ENCODE peak calls at places on chromosomes 6 and 20, in eight cellular contexts. F, N, V, W, Q, A, H and Y are unnamed samples. For H3K4me1, the result is how much of the 10 kb centered on the place peaks cover.

GRCh38 chr6:169921853-169922779 is 170.7 kb downstream of the ERMARD start:
- DNase-seq in F (no peak), N (peak), V (no peak), W (no peak), Q (peak), A (peak), H (no peak), Y (no peak)

GRCh38 chr6:39088331-39088730 is 26.7 kb downstream of the SAYSD1 start:
- DNase-seq in F (peak), N (peak), V (no peak), W (no peak), Q (no peak), A (no peak), H (no peak), Y (peak)

GRCh38 chr20:45372646-45373352 is 5.3 kb downstream of the TP53TG5 start:
- DNase-seq in F (no peak), N (no peak), V (peak), W (no peak), Q (no peak), A (peak), H (no peak), Y (no peak)

GRCh38 chr6:108966855-108967755 is 118.9 kb downstream of the ARMC2 start:
- DNase-seq in F (no peak), N (peak), V (peak), W (peak), Q (no peak), A (no peak), H (no peak), Y (no peak)

GRCh38 chr6:19137419-19138035 is 699.6 kb upstream of the ID4 start:
- DNase-seq in F (no peak), N (no peak), V (no peak), W (no peak), Q (no peak), A (no peak), H (no peak), Y (no peak)

GRCh38 chr6:14520536-14520935 is 403.0 kb downstream of the CD83 start:
- DNase-seq in F (no peak), N (no peak), V (no peak), W (no peak), Q (no peak), A (no peak), H (no peak), Y (no peak)

GRCh38 chr6:35415065-35415880 is 36.9 kb upstream of the FANCE start:
- DNase-seq in F (peak), N (peak), V (peak), W (peak), Q (no peak), A (peak), H (peak), Y (peak)

GRCh38 chr6:128598561-128598960 is 78.2 kb upstream of the PTPRK start:
- DNase-seq in F (no peak), N (no peak), V (no peak), W (no peak), Q (no peak), A (no peak), H (no peak), Y (no peak)

DNA sequence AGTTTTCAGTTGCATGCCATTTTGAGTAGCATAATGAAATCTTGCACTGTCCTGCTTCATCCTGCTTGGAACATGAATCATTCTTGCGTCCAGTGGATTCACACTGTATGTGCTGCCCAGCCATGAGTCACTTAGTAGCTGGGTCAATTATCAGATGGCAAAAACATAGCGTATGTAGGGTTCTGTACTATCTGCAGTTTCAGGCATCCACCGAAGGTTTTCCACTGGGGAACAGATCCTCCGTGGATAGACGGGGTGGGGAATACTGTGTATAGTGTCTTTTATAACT is 61.4 kb downstream of the IL22RA2 start:
- DNase-seq in F (no peak), N (no peak), V (no peak), W (no peak), Q (no peak), A (no peak), H (no peak), Y (no peak)
- TF ChIP-seq EP300 in F (no peak), N (no peak), V (no peak), W (no peak), Q (no peak), A (no peak), H (no peak), Y (no peak)

GRCh38 chr6:33428891-33429744 is 9.3 kb downstream of the SYNGAP1 start:
- DNase-seq in F (no peak), N (no peak), V (no peak), W (no peak), Q (no peak), A (no peak), H (no peak), Y (no peak)
- H3K27ac ChIP-seq in F (peak), N (no peak), V (peak), W (peak), Q (peak), A (peak), H (peak), Y (peak)

GRCh38 chr6:90083891-90084290 is 189.6 kb downstream of the GJA10 start:
- DNase-seq in F (no peak), N (no peak), V (no peak), W (no peak), Q (no peak), A (no peak), H (no peak), Y (no peak)

GRCh38 chr6:90082847-90083246 is 188.6 kb downstream of the GJA10 start:
- DNase-seq in F (no peak), N (no peak), V (no peak), W (no peak), Q (no peak), A (no peak), H (no peak), Y (no peak)

GRCh38 chr6:90078513-90079289 is 184.4 kb downstream of the GJA10 start:
- DNase-seq in F (no peak), N (no peak), V (no peak), W (no peak), Q (no peak), A (no peak), H (no peak), Y (no peak)

GRCh38 chr6:90079555-90080490 is 185.6 kb downstream of the GJA10 start:
- DNase-seq in F (no peak), N (no peak), V (no peak), W (no peak), Q (no peak), A (no peak), H (no peak), Y (no peak)

GRCh38 chr6:90080876-90081464 is 186.7 kb downstream of the GJA10 start:
- DNase-seq in F (no peak), N (no peak), V (no peak), W (no peak), Q (no peak), A (no peak), H (no peak), Y (no peak)
- H3K4me1 ChIP-seq in F (under half), N (under half), V (under half), W (under half), Q (under half), A (under half), H (under half), Y (under half)

DNA sequence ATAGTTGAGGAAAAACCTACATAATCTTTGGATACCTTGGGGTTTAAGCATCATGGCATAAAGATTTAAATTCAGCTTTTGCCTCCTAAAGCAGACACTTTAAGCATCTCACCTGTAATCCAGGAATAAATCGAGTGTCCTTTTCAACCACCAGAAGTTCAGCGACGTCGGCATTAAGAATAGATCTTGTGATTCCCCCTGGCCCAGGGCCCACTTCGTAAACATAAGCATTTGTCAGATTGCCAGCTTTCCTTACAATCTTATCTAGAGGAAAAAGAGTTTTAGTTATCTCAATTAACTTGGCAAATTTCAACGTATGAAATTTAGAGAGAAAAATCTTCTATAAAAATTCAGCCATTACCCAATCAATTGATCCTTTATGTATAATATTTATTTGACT is 3.2 kb downstream of the TFB1M start:
- DNase-seq in F (no peak), N (no peak), V (no peak), W (peak), Q (no peak), A (no peak), H (no peak), Y (no peak)
- TF ChIP-seq EP300 in F (no peak), N (no peak), V (no peak), W (no peak), Q (no peak), A (no peak), H (no peak), Y (no peak)

DNA sequence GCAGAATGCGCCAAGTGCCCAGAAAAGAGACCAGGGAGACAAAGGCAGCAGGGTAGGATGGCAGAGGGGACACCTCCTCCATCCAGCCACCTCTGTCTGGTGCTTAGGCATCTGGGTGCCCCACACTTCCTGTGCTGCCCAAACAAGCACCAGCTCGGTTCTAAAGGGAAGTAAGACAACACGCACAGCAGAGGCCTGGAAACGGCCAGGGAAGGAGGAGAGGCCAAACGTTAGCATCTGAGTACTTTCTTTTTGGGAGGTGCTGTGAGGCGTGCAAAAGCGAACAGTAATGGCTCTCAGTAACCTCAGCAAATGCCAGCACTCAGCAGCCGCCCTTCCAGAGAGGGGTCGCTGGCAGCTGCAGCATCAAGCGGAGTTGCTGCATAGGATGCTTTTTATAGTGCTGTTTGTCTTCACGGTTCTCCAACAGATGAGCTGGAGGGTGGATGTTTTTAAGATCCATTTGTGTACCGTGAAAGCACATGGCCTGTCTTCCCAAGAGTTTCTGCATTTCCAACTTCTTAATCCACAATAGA is 124.5 kb downstream of the LY86 start:
- DNase-seq in F (no peak), N (no peak), V (no peak), W (no peak), Q (no peak), A (no peak), H (no peak), Y (no peak)
- H3K27ac ChIP-seq in F (peak), N (no peak), V (no peak), W (peak), Q (peak), A (peak), H (peak), Y (peak)